ENCODE peak calls at places on chromosome 3, in four cellular contexts. V, C, Q and G are unnamed samples.

GRCh38 chr3:57927916-57928315 is 80.3 kb upstream of the FLNB start:
- DNase-seq in V (no peak), C (no peak), Q (peak; percentile 52), G (no peak)

GRCh38 chr3:114504941-114505632 is 211.3 kb downstream of the TIGIT start:
- DNase-seq in V (no peak), C (peak; percentile 16), Q (peak; percentile 20), G (no peak)

GRCh38 chr3:190305406-190305805 is 16.8 kb downstream of the CLDN1 start:
- DNase-seq in V (no peak), C (peak; percentile 13), Q (no peak), G (no peak)

GRCh38 chr3:45608885-45609284 is 14.3 kb downstream of the LIMD1 start:
- DNase-seq in V (no peak), C (no peak), Q (peak; percentile 83), G (no peak)

GRCh38 chr3:36408146-36408545 is 27.8 kb downstream of the STAC start:
- DNase-seq in V (no peak), C (no peak), Q (no peak), G (no peak)

GRCh38 chr3:79773291-79773690 is 5.5 kb upstream of the ROBO1 start:
- DNase-seq in V (no peak), C (no peak), Q (no peak), G (no peak)

GRCh38 chr3:58349792-58350626 is 17.3 kb downstream of the PXK start:
- DNase-seq in V (no peak), C (no peak), Q (no peak), G (no peak)

GRCh38 chr3:110995461-110996226 is 76.0 kb upstream of the NECTIN3 start:
- DNase-seq in V (no peak), C (peak; percentile 6), Q (peak; percentile 74), G (no peak)

GRCh38 chr3:143002083-143002712 is 828 bp downstream of the U2SURP start:
- DNase-seq in V (peak; percentile 60), C (peak; percentile 57), Q (peak; percentile 25), G (no peak)

GRCh38 chr3:14210843-14211594 is 32.4 kb downstream of the LSM3 start:
- DNase-seq in V (no peak), C (no peak), Q (peak; percentile 87), G (no peak)

GRCh38 chr3:52238193-52238760 is 681 bp downstream of the TWF2 start:
- DNase-seq in V (peak; percentile 36), C (peak; percentile 33), Q (peak; percentile 12), G (no peak)

GRCh38 chr3:67661079-67661478 is 6.7 kb upstream of the SUCLG2 start:
- DNase-seq in V (no peak), C (no peak), Q (no peak), G (no peak)

GRCh38 chr3:11146771-11147363 is 7.4 kb upstream of the HRH1 start:
- DNase-seq in V (no peak), C (no peak), Q (no peak), G (no peak)

GRCh38 chr3:101155828-101156227 is 162.6 kb upstream of the ABI3BP start:
- DNase-seq in V (no peak), C (no peak), Q (no peak), G (no peak)

GRCh38 chr3:58464875-58465274 is 27.0 kb upstream of the KCTD6 start:
- DNase-seq in V (no peak), C (no peak), Q (no peak), G (no peak)

GRCh38 chr3:49536875-49537533 is 17.3 kb upstream of the BSN start:
- DNase-seq in V (no peak), C (no peak), Q (no peak), G (no peak)

GRCh38 chr3:48881652-48882114 is 17.0 kb downstream of the SLC25A20 start:
- DNase-seq in V (no peak), C (no peak), Q (no peak), G (no peak)

GRCh38 chr3:124467980-124468902 is 262.0 kb upstream of the UMPS start:
- DNase-seq in V (peak; percentile 56), C (peak; percentile 58), Q (peak; percentile 40), G (no peak)

GRCh38 chr3:71881732-71882131 is 96.8 kb upstream of the PROK2 start:
- DNase-seq in V (no peak), C (no peak), Q (no peak), G (no peak)

GRCh38 chr3:134052370-134052769 is 22.6 kb upstream of the SLCO2A1 start:
- DNase-seq in V (no peak), C (no peak), Q (no peak), G (no peak)

GRCh38 chr3:53773586-53774368 is 72.4 kb downstream of the CHDH start:
- DNase-seq in V (no peak), C (no peak), Q (peak; percentile 89), G (no peak)

GRCh38 chr3:99529265-99529664 is 109.1 kb upstream of the COL8A1 start:
- DNase-seq in V (no peak), C (no peak), Q (no peak), G (no peak)

GRCh38 chr3:61830111-61830400 is 268.7 kb downstream of the PTPRG start:
- DNase-seq in V (no peak), C (no peak), Q (peak; percentile 11), G (no peak)

GRCh38 chr3:17539436-17539835 is 203.0 kb downstream of the TBC1D5 start:
- DNase-seq in V (no peak), C (no peak), Q (no peak), G (no peak)

GRCh38 chr3:88283242-88283592 is 133.5 kb downstream of the C3orf38 start:
- DNase-seq in V (no peak), C (no peak), Q (no peak), G (no peak)

GRCh38 chr3:49899815-49900214 is 3.9 kb downstream of the MST1R start:
- DNase-seq in V (peak; percentile 62), C (peak; percentile 24), Q (no peak), G (no peak)

GRCh38 chr3:140023616-140024530 is 88.9 kb downstream of the CLSTN2 start:
- DNase-seq in V (no peak), C (no peak), Q (no peak), G (no peak)

GRCh38 chr3:39220551-39221530 is 28.4 kb upstream of the XIRP1 start:
- DNase-seq in V (no peak), C (no peak), Q (no peak), G (no peak)

GRCh38 chr3:142779591-142779990 is 55.8 kb downstream of the TRPC1 start:
- DNase-seq in V (no peak), C (peak; percentile 29), Q (peak; percentile 60), G (no peak)

GRCh38 chr3:142315083-142315482 is 89.7 kb upstream of the GK5 start:
- DNase-seq in V (peak; percentile 15), C (peak; percentile 12), Q (peak; percentile 87), G (no peak)

GRCh38 chr3:85142626-85143025 is 183.8 kb downstream of the CADM2 start:
- DNase-seq in V (no peak), C (no peak), Q (no peak), G (no peak)

GRCh38 chr3:79364784-79365183 is 403.0 kb downstream of the ROBO1 start:
- DNase-seq in V (no peak), C (no peak), Q (no peak), G (no peak)

GRCh38 chr3:132785292-132785691 is 63.1 kb upstream of the NPHP3 start:
- DNase-seq in V (no peak), C (peak; percentile 57), Q (no peak), G (no peak)

GRCh38 chr3:46168583-46168982 is 39.5 kb downstream of the CCR1 start:
- DNase-seq in V (no peak), C (no peak), Q (peak; percentile 18), G (no peak)

GRCh38 chr3:120693439-120694172 is 11.6 kb upstream of the HGD start:
- DNase-seq in V (peak; percentile 5), C (peak; percentile 79), Q (peak; percentile 55), G (no peak)

GRCh38 chr3:6750782-6751181 is 110.1 kb upstream of the GRM7 start:
- DNase-seq in V (no peak), C (no peak), Q (no peak), G (no peak)

GRCh38 chr3:126713229-126713628 is 9.2 kb downstream of the CHCHD6 start:
- DNase-seq in V (no peak), C (no peak), Q (no peak), G (no peak)
- H3K4me3 ChIP-seq in V (no peak overlapping the region), C (no peak overlapping the region), Q (no peak overlapping the region), G (no peak overlapping the region)

GRCh38 chr3:73298243-73299183 is 237.1 kb downstream of the EBLN2 start:
- DNase-seq in V (no peak), C (no peak), Q (no peak), G (no peak)

GRCh38 chr3:73294532-73294931 is 233.1 kb downstream of the EBLN2 start:
- DNase-seq in V (no peak), C (no peak), Q (no peak), G (no peak)

GRCh38 chr3:73296258-73296635 is 234.8 kb downstream of the EBLN2 start:
- DNase-seq in V (no peak), C (no peak), Q (no peak), G (no peak)

GRCh38 chr3:73292241-73292640 is 230.8 kb downstream of the EBLN2 start:
- DNase-seq in V (no peak), C (no peak), Q (no peak), G (no peak)

GRCh38 chr3:73295511-73296257 is 234.2 kb downstream of the EBLN2 start:
- DNase-seq in V (no peak), C (no peak), Q (no peak), G (no peak)
- H3K4me2 ChIP-seq in V (no peak overlapping the region), C (no peak overlapping the region), Q (no peak overlapping the region), G (no peak overlapping the region)

GRCh38 chr3:130582457-130583155 is 65.6 kb downstream of the COL6A6 start:
- DNase-seq in V (no peak), C (no peak), Q (no peak), G (no peak)

DNA sequence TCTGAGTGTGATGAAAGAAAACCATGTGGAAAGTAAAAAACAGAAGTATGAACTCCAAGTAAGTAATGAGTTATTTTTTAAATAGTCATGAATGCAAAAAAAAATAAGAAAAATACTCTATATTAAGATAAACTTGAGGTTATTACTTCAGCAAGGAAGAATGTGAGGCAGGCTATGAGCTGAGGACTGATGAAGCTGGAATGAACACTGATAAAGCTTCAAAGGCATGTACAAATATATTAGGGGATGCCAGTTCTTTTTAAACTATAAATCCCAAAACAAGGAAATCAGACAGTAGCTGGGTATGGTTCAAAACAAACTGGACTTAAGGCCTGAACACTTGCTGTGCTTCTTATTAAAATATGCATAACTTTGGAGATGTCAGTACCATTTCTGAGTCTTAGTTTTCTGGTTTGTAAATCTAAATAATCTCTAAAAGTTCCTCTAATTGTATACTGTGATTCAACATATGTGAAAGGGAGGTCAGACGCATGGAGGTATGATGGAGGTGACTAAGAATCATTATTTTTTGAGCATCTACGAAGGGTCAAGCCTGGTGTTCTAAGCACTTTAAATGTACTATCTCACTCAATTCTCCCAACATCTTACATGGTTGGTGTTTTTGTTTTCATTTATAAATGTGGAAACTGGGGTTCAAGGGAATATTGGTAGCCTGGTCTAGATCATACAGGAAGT is 59.7 kb downstream of the COL6A6 start:
- DNase-seq in V (no peak), C (no peak), Q (peak; percentile 82), G (no peak)
- H3K9me1 ChIP-seq in V (no peaks in the 10 kb centered on the region), C (no peaks in the 10 kb centered on the region), Q (peaks cover 4% of the 10 kb centered on the region), G (no peaks in the 10 kb centered on the region)

DNA sequence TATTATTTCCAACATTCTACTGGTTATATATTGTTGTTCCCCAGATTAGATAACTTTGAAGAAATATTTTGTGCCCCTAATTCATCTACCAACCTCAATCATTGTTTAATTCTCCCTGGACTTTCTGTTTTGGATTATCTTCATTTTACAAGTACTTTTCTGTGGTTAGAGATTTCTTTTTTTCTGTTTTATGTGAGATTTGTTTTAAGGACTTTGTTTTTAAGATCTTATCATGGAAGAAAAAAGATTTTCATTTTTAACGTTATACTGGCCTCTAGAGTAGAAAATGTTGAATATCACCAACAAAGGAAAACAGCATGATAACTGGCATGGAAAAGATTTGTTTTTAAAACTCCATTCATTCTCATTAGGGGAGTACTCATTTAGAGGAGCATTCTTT is 210.9 kb upstream of the KCNMB2 start:
- DNase-seq in V (no peak), C (peak; percentile 76), Q (peak; percentile 64), G (no peak)
- H3K4me3 ChIP-seq in V (no peak overlapping the region), C (no peak overlapping the region), Q (no peak overlapping the region), G (no peak overlapping the region)